ENCODE peak calls at places on chromosomes 5 and 9, in ten cellular contexts. U is astrocyte of the spinal cord, J is GM13976, L is NCI-H1105 treated with DMSO at 0.1 percent for 48 hours, S is mucosa of gallbladder, I is GM23248, B is iris pigment epithelial cell, W is AG10803, P is IMR-90, Y is foreskin fibroblast. A is an unnamed sample.

GRCh38 chr9:93130861-93131481 is 3.1 kb downstream of the NINJ1 start:
- DNase-seq in U (no peak), I (no peak), S (no peak), Y (no peak), J (no peak), L (no peak), P (no peak), B (no peak), W (no peak), A (no peak)

GRCh38 chr9:89967527-89967926 is 362.7 kb downstream of the GADD45G start:
- DNase-seq in J (no peak), U (no peak), P (no peak), I (no peak), S (no peak), B (no peak), Y (no peak), L (no peak), W (no peak), A (no peak)

GRCh38 chr5:89059274-89059673 is 176.3 kb upstream of the MEF2C start:
- DNase-seq in P (no peak), S (no peak), U (no peak), W (no peak), B (no peak), L (no peak), J (no peak), Y (no peak), I (no peak), A (no peak)

GRCh38 chr9:109186857-109187256 is 19.8 kb upstream of the FRRS1L start:
- DNase-seq in Y (no peak), P (no peak), U (no peak), I (no peak), B (no peak), S (no peak), L (no peak), J (no peak), W (no peak), A (no peak)

GRCh38 chr9:82601272-82601835 is 461.6 kb downstream of the RASEF start:
- DNase-seq in I (peak; percentile 49), L (no peak), U (peak; percentile 24), P (peak; percentile 74), S (peak; percentile 15), B (peak; percentile 39), Y (peak; percentile 6), J (no peak), W (peak; percentile 35), A (no peak)

GRCh38 chr9:69643098-69643497 is 29.1 kb downstream of the APBA1 start:
- DNase-seq in S (no peak), W (no peak), P (no peak), L (no peak), Y (no peak), I (no peak), J (no peak), U (no peak), B (no peak), A (no peak)

GRCh38 chr9:135409286-135410200 is 70.0 kb upstream of the PPP1R26 start:
- DNase-seq in L (no peak), B (no peak), U (no peak), W (no peak), I (no peak), J (no peak), P (no peak), Y (no peak), S (no peak), A (no peak)

GRCh38 chr5:127295454-127295853 is 4.9 kb downstream of the MEGF10 start:
- DNase-seq in L (no peak), P (no peak), Y (no peak), J (no peak), U (no peak), W (no peak), B (no peak), S (no peak), I (no peak), A (no peak)

GRCh38 chr9:133692364-133692985 is 45.7 kb downstream of the SARDH start:
- DNase-seq in B (no peak), U (no peak), L (no peak), J (no peak), Y (no peak), S (no peak), I (no peak), W (no peak), P (no peak), A (no peak)

A was measured in A549.